ENCODE peak calls at places on chromosomes 4 and X, in ten cellular contexts. Y is fibroblast of lung; T is uterus; J is ovary; M is CD8-positive, alpha-beta T cell; C is prostate gland; O is psoas muscle; E is hepatocyte; U is IMR-90; H is lower lobe of right lung. K is an unnamed sample.

GRCh38 chrX:73562986-73563739 is at the start of gene CHIC1:
- DNase-seq in Y (peak; percentile 75), T (peak; percentile 56), J (peak; percentile 73), M (peak; percentile 79), C (peak; percentile 55), O (peak; percentile 53), E (peak; percentile 74), U (peak; percentile 66), H (peak; percentile 68), K (peak; percentile 59)

GRCh38 chr4:88447339-88447738 is 9.6 kb upstream of the HERC5 start:
- DNase-seq in Y (no peak), T (no peak), J (no peak), M (no peak), C (no peak), O (no peak), E (no peak), U (no peak), H (no peak), K (no peak)

GRCh38 chrX:49198540-49199314 is 1.3 kb downstream of the SYP start:
- DNase-seq in Y (no peak), T (no peak), J (no peak), M (no peak), C (no peak), O (no peak), E (no peak), U (no peak), H (no peak), K (no peak)

GRCh38 chrX:526295-527224 is 104.0 kb upstream of the SHOX start:
- DNase-seq in Y (no peak), T (no peak), J (no peak), M (no peak), C (no peak), O (no peak), E (peak; percentile 21), U (no peak), H (no peak), K (no peak)

GRCh38 chr4:85166318-85166717 is 199.8 kb upstream of the WDFY3 start:
- DNase-seq in Y (no peak), T (no peak), J (no peak), M (no peak), C (no peak), O (no peak), E (peak; percentile 68), U (no peak), H (no peak), K (no peak)

GRCh38 chr4:66640216-66640615 is 905.1 kb downstream of the CENPC start:
- DNase-seq in Y (no peak), T (no peak), J (no peak), M (no peak), C (no peak), O (no peak), E (no peak), U (no peak), H (no peak), K (no peak)

GRCh38 chr4:15882675-15883086 is 55.9 kb downstream of the FGFBP1 start:
- DNase-seq in Y (peak; percentile 85), T (peak; percentile 44), J (peak; percentile 26), M (peak; percentile 64), C (peak; percentile 48), O (no peak), E (peak; percentile 85), U (peak; percentile 82), H (no peak), K (peak; percentile 47)

GRCh38 chr4:39255266-39255665 is 72.9 kb downstream of the WDR19 start:
- DNase-seq in Y (peak; percentile 6), T (no peak), J (no peak), M (no peak), C (no peak), O (no peak), E (no peak), U (peak; percentile 65), H (no peak), K (no peak)

GRCh38 chrX:126994011-126994410 is 174.5 kb downstream of the PRR32 start:
- DNase-seq in Y (no peak), T (peak; percentile 31), J (peak; percentile 19), M (no peak), C (no peak), O (no peak), E (no peak), U (no peak), H (no peak), K (no peak)

GRCh38 chr4:161813389-161813788 is 350.4 kb downstream of the FSTL5 start:
- DNase-seq in Y (no peak), T (no peak), J (no peak), M (no peak), C (no peak), O (no peak), E (no peak), U (no peak), H (no peak), K (no peak)

DNA sequence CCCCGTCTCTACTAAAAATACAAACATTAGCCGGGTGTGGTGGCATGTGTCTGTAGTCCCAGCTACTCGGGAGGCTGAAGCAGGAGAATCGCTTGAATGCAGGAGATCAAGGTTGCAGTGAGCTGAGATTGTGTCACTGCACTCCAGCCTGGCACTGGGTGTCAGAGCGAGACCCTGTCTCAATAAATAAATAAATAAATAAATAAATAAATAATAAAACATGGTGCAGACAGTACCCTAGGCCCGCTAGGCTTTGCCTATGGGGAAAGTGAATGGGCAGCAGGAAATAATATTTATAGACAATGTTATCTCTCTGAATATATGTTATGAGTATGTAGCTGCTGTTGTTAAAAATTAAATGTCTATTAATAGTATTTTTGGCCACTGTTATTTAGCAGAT is 130.4 kb downstream of the LARP7 start:
- DNase-seq in Y (no peak), T (no peak), J (no peak), M (no peak), C (no peak), O (no peak), E (no peak), U (no peak), H (no peak), K (no peak)
- H3K27ac ChIP-seq in Y (no peak overlapping the region), T (no peak overlapping the region), J (no peak overlapping the region), M (no peak overlapping the region), C (no peak overlapping the region), O (no peak overlapping the region), E (no peak overlapping the region), U (no peak overlapping the region), H (no peak overlapping the region), K (no peak overlapping the region)

GRCh38 chr4:80192937-80193336 is 4.4 kb upstream of the PRDM8 start:
- DNase-seq in Y (peak; percentile 62), T (no peak), J (no peak), M (no peak), C (no peak), O (no peak), E (no peak), U (peak; percentile 92), H (no peak), K (no peak)
- TF ChIP-seq CTCF in Y (no peak), T (no peak), J (no peak), M (no peak), C (no peak), O (no peak), E (no peak), U (no peak), H (no peak), K (no peak)

GRCh38 chrX:72052415-72053090 is 79.2 kb downstream of the RTL5 start:
- DNase-seq in Y (no peak), T (no peak), J (no peak), M (no peak), C (no peak), O (no peak), E (no peak), U (peak; percentile 22), H (no peak), K (no peak)

GRCh38 chrX:72048515-72049455 is 82.9 kb downstream of the RTL5 start:
- DNase-seq in Y (no peak), T (no peak), J (no peak), M (no peak), C (no peak), O (no peak), E (peak; percentile 28), U (no peak), H (no peak), K (no peak)

GRCh38 chrX:72053508-72053907 is 78.2 kb downstream of the RTL5 start:
- DNase-seq in Y (no peak), T (no peak), J (no peak), M (no peak), C (no peak), O (no peak), E (no peak), U (no peak), H (no peak), K (no peak)

GRCh38 chrX:72051589-72051988 is 80.1 kb downstream of the RTL5 start:
- DNase-seq in Y (no peak), T (no peak), J (no peak), M (no peak), C (no peak), O (no peak), E (no peak), U (no peak), H (no peak), K (no peak)

GRCh38 chrX:72050011-72050410 is 81.7 kb downstream of the RTL5 start:
- DNase-seq in Y (no peak), T (no peak), J (no peak), M (no peak), C (no peak), O (no peak), E (no peak), U (no peak), H (no peak), K (no peak)
- H3K4me1 ChIP-seq in Y (no peaks in the 10 kb centered on the region), T (no peaks in the 10 kb centered on the region), J (no peaks in the 10 kb centered on the region), M (peaks cover 9% of the 10 kb centered on the region), C (no peaks in the 10 kb centered on the region), O (no peaks in the 10 kb centered on the region), E (no peaks in the 10 kb centered on the region), U (no peaks in the 10 kb centered on the region), H (peaks cover 15% of the 10 kb centered on the region), K (peaks cover 8% of the 10 kb centered on the region)

GRCh38 chrX:7985568-7985967 is 58.4 kb upstream of the PNPLA4 start:
- DNase-seq in Y (no peak), T (no peak), J (no peak), M (no peak), C (no peak), O (no peak), E (no peak), U (peak; percentile 30), H (no peak), K (no peak)

GRCh38 chrX:7983594-7983993 is 56.4 kb upstream of the PNPLA4 start:
- DNase-seq in Y (no peak), T (no peak), J (no peak), M (no peak), C (no peak), O (no peak), E (no peak), U (no peak), H (no peak), K (no peak)

DNA sequence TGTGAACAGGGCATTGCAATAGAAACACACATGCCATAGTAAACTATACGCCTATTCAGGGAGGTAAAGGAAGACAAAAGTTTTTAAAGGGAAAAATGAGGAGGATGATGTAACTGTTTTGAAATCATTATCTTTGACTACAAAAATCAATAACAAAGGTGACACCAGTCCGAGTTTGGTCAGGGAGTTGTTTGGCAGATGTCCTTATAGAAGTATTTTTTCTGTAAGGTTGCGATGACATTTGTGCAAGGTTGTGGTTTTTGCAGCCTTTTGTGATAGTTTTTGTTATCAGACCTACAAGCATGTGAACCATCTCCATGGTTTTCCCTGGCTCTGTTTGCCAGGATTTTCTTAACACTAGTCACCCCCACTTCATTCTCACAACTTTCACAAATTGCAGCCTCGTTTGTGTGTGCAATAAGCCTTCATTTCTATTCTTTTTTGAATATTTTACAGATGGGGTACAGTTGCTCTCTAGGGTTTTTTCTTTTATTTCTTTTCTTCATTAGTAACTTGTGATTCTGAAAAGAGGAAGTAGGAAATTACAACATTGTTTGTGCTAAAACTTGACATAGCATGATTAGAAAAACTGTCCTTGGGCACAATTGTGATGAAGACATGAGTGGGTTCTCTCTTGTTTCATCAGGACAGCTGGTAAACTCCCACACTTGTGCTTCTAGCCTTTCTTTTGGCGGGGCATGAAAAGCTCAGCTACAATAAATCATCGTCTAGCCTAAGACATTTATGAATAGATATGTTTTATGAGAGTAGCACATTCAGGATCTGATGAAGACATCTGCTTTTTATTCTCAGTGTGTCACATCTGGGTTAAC is 60.2 kb upstream of the PNPLA4 start:
- DNase-seq in Y (no peak), T (no peak), J (no peak), M (no peak), C (no peak), O (no peak), E (no peak), U (peak; percentile 4), H (no peak), K (no peak)
- H3K27ac ChIP-seq in Y (no peak overlapping the region), T (no peak overlapping the region), J (no peak overlapping the region), M (no peak overlapping the region), C (no peak overlapping the region), O (no peak overlapping the region), E (no peak overlapping the region), U (no peak overlapping the region), H (no peak overlapping the region), K (no peak overlapping the region)